ENCODE peak calls at places on chromosomes 6 and 20, in ten cellular contexts. B, U, G, W, A, Y, V, I, L and M are unnamed samples.

GRCh38 chr20:37464173-37464572 is 56.9 kb upstream of the NNAT start:
- DNase-seq in G (no peak), A (no peak), L (no peak), Y (no peak), I (no peak), V (no peak), U (no peak), W (no peak), B (no peak), M (peak)

GRCh38 chr6:20538131-20538662 is 3.9 kb downstream of the CDKAL1 start:
- DNase-seq in Y (no peak), A (no peak), U (no peak), B (no peak), V (no peak), G (no peak), L (no peak), I (no peak), W (no peak), M (no peak)

GRCh38 chr20:7770578-7770977 is 169.7 kb downstream of the HAO1 start:
- DNase-seq in U (peak), V (no peak), W (peak), I (no peak), G (peak), L (no peak), A (no peak), Y (no peak), B (no peak), M (no peak)

GRCh38 chr6:90494067-90494773 is 92.7 kb downstream of the MAP3K7 start:
- DNase-seq in G (no peak), I (no peak), W (no peak), U (no peak), L (no peak), V (no peak), B (no peak), Y (no peak), A (no peak), M (no peak)

GRCh38 chr6:134640229-134640628 is 309.7 kb downstream of the ALDH8A1 start:
- DNase-seq in W (no peak), A (no peak), B (no peak), L (no peak), V (no peak), I (no peak), G (no peak), U (no peak), Y (no peak), M (peak)

GRCh38 chr6:166333172-166333995 is 9.0 kb downstream of the SFT2D1 start:
- DNase-seq in G (no peak), Y (no peak), V (no peak), B (no peak), A (no peak), L (no peak), I (no peak), W (no peak), U (no peak), M (no peak)

GRCh38 chr6:143762126-143762525 is 81.0 kb upstream of the LTV1 start:
- DNase-seq in W (no peak), A (no peak), U (no peak), Y (no peak), L (no peak), I (no peak), V (no peak), G (no peak), B (no peak), M (no peak)

GRCh38 chr20:1895674-1896496 is 678 bp downstream of the SIRPA start:
- DNase-seq in W (peak), Y (no peak), A (peak), I (peak), L (no peak), V (peak), U (no peak), G (no peak), B (no peak), M (no peak)

GRCh38 chr20:8722277-8722928 is 346.5 kb upstream of the PLCB4 start:
- DNase-seq in B (peak), A (peak), I (peak), L (peak), U (peak), G (peak), V (peak), W (peak), Y (no peak), M (peak)

GRCh38 chr6:1995521-1996110 is 249.8 kb downstream of the GMDS start:
- DNase-seq in L (no peak), Y (no peak), B (no peak), A (no peak), U (no peak), V (no peak), I (peak), G (no peak), W (no peak), M (no peak)

GRCh38 chr20:33793011-33793931 is 17.9 kb upstream of the CHMP4B start:
- DNase-seq in L (no peak), U (no peak), G (no peak), A (no peak), I (peak), V (no peak), B (no peak), W (no peak), Y (no peak), M (no peak)

GRCh38 chr6:139863964-139864363 is 489.5 kb upstream of the CITED2 start:
- DNase-seq in U (no peak), B (no peak), G (no peak), L (no peak), A (no peak), I (no peak), Y (no peak), V (no peak), W (no peak), M (no peak)

GRCh38 chr20:17712201-17712600 is 12.4 kb downstream of the BANF2 start:
- DNase-seq in G (no peak), Y (no peak), I (no peak), A (no peak), W (no peak), V (no peak), L (no peak), U (no peak), B (no peak), M (no peak)

GRCh38 chr6:16670617-16671051 is 90.6 kb downstream of the ATXN1 start:
- DNase-seq in W (no peak), Y (no peak), I (no peak), A (no peak), V (no peak), B (no peak), U (no peak), G (no peak), L (no peak), M (no peak)